ENCODE peak calls at places on chromosomes 16 and 17, in eight cellular contexts. T is neural crest cell, L is lower lobe of right lung, A is bronchial epithelial cell, K is nephron progenitor cell, V is GM23338, H is right atrium auricular region, S is heart left ventricle. J is an unnamed sample.

GRCh38 chr17:27155866-27156265 is 138.0 kb upstream of the WSB1 start:
- DNase-seq in K (no peak), A (no peak), S (peak), T (no peak), V (no peak), L (peak), H (no peak), J (no peak)

GRCh38 chr16:25838724-25839186 is 147.0 kb downstream of the HS3ST4 start:
- DNase-seq in S (no peak), V (peak), A (peak), T (peak), H (no peak), K (peak), L (no peak), J (no peak)

GRCh38 chr17:9771465-9771864 is 19.9 kb downstream of the DHRS7C start:
- DNase-seq in V (no peak), H (no peak), S (no peak), K (no peak), A (no peak), L (no peak), T (no peak), J (no peak)

GRCh38 chr16:57981636-57982035 is 10.7 kb upstream of the CNGB1 start:
- DNase-seq in A (no peak), K (no peak), L (no peak), H (no peak), S (no peak), V (no peak), T (no peak), J (no peak)

GRCh38 chr16:29790949-29791844 is 646 bp downstream of the KIF22 start:
- DNase-seq in K (no peak), A (no peak), L (no peak), H (no peak), V (no peak), S (no peak), T (no peak), J (no peak)

GRCh38 chr16:27972500-27972899 is 91.0 kb downstream of the GSG1L start:
- DNase-seq in H (no peak), V (peak), L (no peak), A (peak), T (no peak), S (no peak), K (peak), J (no peak)

GRCh38 chr16:83187404-83187803 is 560.6 kb downstream of the CDH13 start:
- DNase-seq in V (no peak), T (no peak), L (no peak), H (no peak), K (no peak), S (no peak), A (peak), J (no peak)

GRCh38 chr17:8503807-8504206 is 68.1 kb downstream of the NDEL1 start:
- DNase-seq in H (no peak), S (no peak), V (no peak), K (no peak), A (no peak), T (no peak), L (no peak), J (no peak)

GRCh38 chr17:73342057-73342522 is 30.3 kb upstream of the CDC42EP4 start:
- DNase-seq in L (peak), T (peak), V (peak), H (peak), K (peak), A (peak), S (peak), J (no peak)

GRCh38 chr17:73559532-73559931 is 84.7 kb downstream of the SDK2 start:
- DNase-seq in L (no peak), A (no peak), S (no peak), T (no peak), K (no peak), H (no peak), V (peak), J (no peak)

GRCh38 chr16:8645831-8646230 is 24.3 kb downstream of the METTL22 start:
- DNase-seq in L (no peak), V (no peak), A (peak), H (no peak), T (no peak), K (no peak), S (no peak), J (no peak)

GRCh38 chr16:2082983-2083364 is 35.2 kb downstream of the TSC2 start:
- DNase-seq in A (no peak), L (no peak), K (no peak), V (no peak), H (no peak), T (no peak), S (no peak), J (no peak)

GRCh38 chr16:4159726-4160125 is 43.5 kb upstream of the ADCY9 start:
- DNase-seq in L (no peak), T (no peak), V (no peak), S (no peak), A (no peak), K (no peak), H (no peak), J (no peak)

GRCh38 chr17:68461589-68461988 is 4.3 kb upstream of the WIPI1 start:
- DNase-seq in A (no peak), S (no peak), V (peak), T (no peak), K (no peak), L (no peak), H (no peak), J (no peak)

GRCh38 chr17:81652901-81653771 is 3.2 kb downstream of the PDE6G start:
- DNase-seq in S (no peak), L (no peak), A (no peak), T (no peak), H (no peak), K (peak), V (peak), J (no peak)

GRCh38 chr17:74759243-74759801 is 10.9 kb downstream of the NHERF1 start:
- DNase-seq in A (no peak), T (no peak), H (no peak), V (no peak), K (no peak), S (no peak), L (no peak), J (no peak)
- TF ChIP-seq CTCF in A (peak), T (no peak), H (no peak), V (peak), K (no peak), S (no peak), L (no peak), J (no peak)

GRCh38 chr17:64016248-64016784 is 4.1 kb downstream of the ICAM2 start:
- DNase-seq in K (no peak), H (no peak), T (no peak), A (no peak), L (no peak), S (no peak), V (no peak), J (no peak)

GRCh38 chr17:64015447-64015846 is 5.0 kb downstream of the ICAM2 start:
- DNase-seq in A (no peak), T (no peak), S (no peak), K (no peak), L (no peak), H (no peak), V (no peak), J (no peak)

GRCh38 chr17:64019486-64020067 is 856 bp downstream of the ICAM2 start:
- DNase-seq in S (no peak), K (no peak), A (no peak), T (no peak), V (no peak), H (no peak), L (no peak), J (no peak)

GRCh38 chr17:64016974-64017373 is 3.5 kb downstream of the ICAM2 start:
- DNase-seq in H (no peak), S (no peak), L (no peak), A (no peak), T (no peak), K (no peak), V (no peak), J (no peak)

DNA sequence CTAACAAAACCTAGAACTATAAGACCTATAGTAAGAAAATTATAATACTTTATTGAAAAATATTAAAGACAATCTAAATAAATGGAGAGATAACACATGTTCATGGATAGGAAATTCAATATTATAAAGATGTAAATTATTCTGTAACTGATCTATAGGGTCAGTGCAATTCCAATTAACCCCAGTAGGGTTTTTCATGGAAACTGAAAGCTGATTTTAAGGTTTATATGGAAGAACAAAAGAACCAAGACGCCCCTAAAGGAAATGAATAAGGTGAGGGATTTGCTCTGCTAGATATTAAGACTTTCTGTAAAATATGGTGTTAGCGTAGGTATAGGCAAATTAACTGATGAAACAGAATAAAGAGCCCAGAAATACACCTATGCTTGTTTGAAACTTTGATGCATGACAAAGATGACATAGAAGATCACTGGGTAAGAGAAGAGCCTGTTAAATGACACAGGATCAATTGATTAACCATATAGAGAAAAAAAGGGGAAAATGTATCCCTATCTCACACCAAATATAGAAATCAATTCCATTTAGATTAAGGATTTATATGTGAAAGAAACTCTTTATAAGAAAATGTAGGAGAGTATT is 3.0 kb downstream of the ICAM2 start:
- DNase-seq in H (no peak), L (no peak), A (no peak), K (no peak), S (no peak), V (peak), T (no peak), J (no peak)
- TF ChIP-seq CTCF in H (no peak), L (peak), A (no peak), K (peak), S (no peak), V (no peak), T (peak), J (no peak)

GRCh38 chr16:13875614-13876284 is 44.2 kb upstream of the ERCC4 start:
- DNase-seq in V (no peak), K (no peak), H (no peak), A (no peak), L (no peak), S (no peak), T (no peak), J (no peak)

GRCh38 chr16:13873835-13874438 is 46.0 kb upstream of the ERCC4 start:
- DNase-seq in K (peak), S (no peak), V (peak), L (no peak), A (peak), H (no peak), T (peak), J (no peak)
- TF ChIP-seq CTCF in K (peak), S (peak), V (peak), L (peak), A (peak), H (no peak), T (peak), J (no peak)

DNA sequence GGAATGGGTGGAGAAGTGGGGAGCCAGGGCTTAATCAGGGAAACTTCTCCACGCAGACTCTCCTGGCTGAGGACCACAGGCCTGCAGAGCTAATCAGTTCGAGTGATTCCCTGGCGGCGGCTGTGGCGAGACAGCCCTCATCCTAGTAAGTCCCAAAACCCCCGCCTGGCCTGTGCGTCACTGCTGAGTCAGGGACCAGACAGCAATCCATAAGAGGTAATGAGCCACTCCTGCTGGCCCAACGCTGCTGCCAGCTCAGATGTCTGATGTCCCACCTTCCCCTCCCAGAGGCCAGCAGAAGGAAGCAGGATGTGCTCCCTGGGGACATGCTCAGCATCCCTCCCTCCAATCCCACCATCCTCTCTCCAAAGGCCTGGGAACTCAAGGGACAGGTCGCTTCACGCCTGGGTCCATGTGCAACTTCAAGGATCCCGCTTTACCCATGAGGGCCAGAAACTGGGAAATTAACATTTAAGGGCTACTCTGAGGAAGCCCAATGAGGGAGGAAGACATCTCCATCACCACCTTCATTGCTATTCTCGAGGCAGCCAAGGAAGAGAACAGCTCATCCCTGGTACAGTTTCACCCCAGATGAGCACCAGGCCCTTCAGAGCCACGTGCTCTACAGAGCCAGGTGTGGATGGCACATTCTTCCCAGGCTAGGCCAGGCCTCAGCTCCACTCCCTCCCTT is 7.9 kb downstream of the ACLY start:
- DNase-seq in V (no peak), A (peak), K (no peak), H (no peak), S (no peak), T (no peak), L (no peak), J (no peak)
- TF ChIP-seq CTCF in V (no peak), A (no peak), K (no peak), H (no peak), S (no peak), T (no peak), L (no peak), J (no peak)